ENCODE peak calls at places on chromosomes 7 and 10, in five cellular contexts. One of them, this sample, is unnamed.

GRCh38 chr10:42754155-42755027 is 28.2 kb upstream of the BMS1 start:
- DNase-seq in LNCaP clone FGC: no peak
- DNase-seq in dorsolateral prefrontal cortex: no peak
- DNase-seq in mucosa of descending colon: peak; percentile 50
- DNase-seq in fibroblast of mammary gland: no peak
- DNase-seq in this sample: peak; percentile 83

GRCh38 chr10:78524941-78525340 is 491.3 kb downstream of the RPS24 start:
- DNase-seq in dorsolateral prefrontal cortex: no peak
- DNase-seq in LNCaP clone FGC: no peak
- DNase-seq in mucosa of descending colon: no peak
- DNase-seq in fibroblast of mammary gland: no peak
- DNase-seq in this sample: no peak

GRCh38 chr7:123714296-123715080 is 34.3 kb downstream of the WASL start:
- DNase-seq in mucosa of descending colon: no peak
- DNase-seq in LNCaP clone FGC: no peak
- DNase-seq in fibroblast of mammary gland: no peak
- DNase-seq in dorsolateral prefrontal cortex: no peak
- DNase-seq in this sample: no peak

GRCh38 chr10:26269754-26270153 is 53.2 kb downstream of the GAD2 start:
- DNase-seq in dorsolateral prefrontal cortex: no peak
- DNase-seq in fibroblast of mammary gland: peak; percentile 33
- DNase-seq in mucosa of descending colon: no peak
- DNase-seq in LNCaP clone FGC: peak; percentile 32
- DNase-seq in this sample: no peak

GRCh38 chr7:974172-974571 is 1.2 kb downstream of the COX19 start:
- DNase-seq in fibroblast of mammary gland: peak; percentile 20
- DNase-seq in LNCaP clone FGC: no peak
- DNase-seq in dorsolateral prefrontal cortex: no peak
- DNase-seq in mucosa of descending colon: no peak
- DNase-seq in this sample: no peak

GRCh38 chr10:70418229-70418628 is 14.3 kb downstream of the EIF4EBP2 start:
- DNase-seq in mucosa of descending colon: no peak
- DNase-seq in fibroblast of mammary gland: peak; percentile 69
- DNase-seq in LNCaP clone FGC: no peak
- DNase-seq in dorsolateral prefrontal cortex: no peak
- DNase-seq in this sample: no peak

GRCh38 chr10:97784200-97784811 is 12.5 kb upstream of the SFRP5 start:
- DNase-seq in LNCaP clone FGC: no peak
- DNase-seq in mucosa of descending colon: no peak
- DNase-seq in fibroblast of mammary gland: no peak
- DNase-seq in dorsolateral prefrontal cortex: no peak
- DNase-seq in this sample: no peak

GRCh38 chr10:63210611-63211196 is 77.6 kb downstream of the NRBF2 start:
- DNase-seq in mucosa of descending colon: no peak
- DNase-seq in fibroblast of mammary gland: peak; percentile 46
- DNase-seq in dorsolateral prefrontal cortex: no peak
- DNase-seq in LNCaP clone FGC: no peak
- DNase-seq in this sample: no peak

GRCh38 chr10:72812415-72812797 is 81.1 kb upstream of the OIT3 start:
- DNase-seq in LNCaP clone FGC: no peak
- DNase-seq in mucosa of descending colon: no peak
- DNase-seq in dorsolateral prefrontal cortex: no peak
- DNase-seq in fibroblast of mammary gland: no peak
- DNase-seq in this sample: no peak

GRCh38 chr10:132910901-132911711 is 31.3 kb downstream of the CFAP46 start:
- DNase-seq in mucosa of descending colon: peak; percentile 10
- DNase-seq in fibroblast of mammary gland: peak; percentile 7
- DNase-seq in dorsolateral prefrontal cortex: peak; percentile 27
- DNase-seq in LNCaP clone FGC: no peak
- DNase-seq in this sample: peak; percentile 77

GRCh38 chr7:149856-150636 is 42.3 kb upstream of the FAM20C start:
- DNase-seq in LNCaP clone FGC: no peak
- DNase-seq in fibroblast of mammary gland: peak; percentile 14
- DNase-seq in dorsolateral prefrontal cortex: no peak
- DNase-seq in mucosa of descending colon: peak; percentile 72
- DNase-seq in this sample: peak; percentile 71

GRCh38 chr7:111168182-111168581 is 77.3 kb downstream of the LRRN3 start:
- DNase-seq in LNCaP clone FGC: no peak
- DNase-seq in mucosa of descending colon: no peak
- DNase-seq in fibroblast of mammary gland: peak; percentile 84
- DNase-seq in dorsolateral prefrontal cortex: no peak
- DNase-seq in this sample: no peak

GRCh38 chr7:6262206-6262605 is 10.2 kb downstream of the CYTH3 start:
- DNase-seq in dorsolateral prefrontal cortex: no peak
- DNase-seq in fibroblast of mammary gland: no peak
- DNase-seq in mucosa of descending colon: no peak
- DNase-seq in LNCaP clone FGC: no peak
- DNase-seq in this sample: no peak

GRCh38 chr10:130429809-130430208 is 293.6 kb downstream of the GLRX3 start:
- DNase-seq in LNCaP clone FGC: no peak
- DNase-seq in mucosa of descending colon: no peak
- DNase-seq in fibroblast of mammary gland: no peak
- DNase-seq in dorsolateral prefrontal cortex: no peak
- DNase-seq in this sample: no peak

GRCh38 chr7:123754295-123754871 is 5.6 kb upstream of the WASL start:
- DNase-seq in dorsolateral prefrontal cortex: no peak
- DNase-seq in fibroblast of mammary gland: no peak
- DNase-seq in mucosa of descending colon: no peak
- DNase-seq in LNCaP clone FGC: no peak
- DNase-seq in this sample: no peak

GRCh38 chr7:81470084-81470723 is 299.6 kb downstream of the HGF start:
- DNase-seq in mucosa of descending colon: peak; percentile 79
- DNase-seq in dorsolateral prefrontal cortex: peak; percentile 71
- DNase-seq in LNCaP clone FGC: no peak
- DNase-seq in fibroblast of mammary gland: peak; percentile 76
- DNase-seq in this sample: no peak

GRCh38 chr7:85479918-85480658 is 293.2 kb upstream of the SEMA3D start:
- DNase-seq in mucosa of descending colon: no peak
- DNase-seq in dorsolateral prefrontal cortex: no peak
- DNase-seq in LNCaP clone FGC: no peak
- DNase-seq in fibroblast of mammary gland: peak; percentile 90
- DNase-seq in this sample: no peak

GRCh38 chr7:120989571-120990220 is 1.2 kb downstream of the CPED1 start:
- DNase-seq in LNCaP clone FGC: no peak
- DNase-seq in fibroblast of mammary gland: no peak
- DNase-seq in dorsolateral prefrontal cortex: no peak
- DNase-seq in mucosa of descending colon: peak; percentile 27
- DNase-seq in this sample: no peak

GRCh38 chr10:122221958-122222357 is 49.1 kb upstream of the BTBD16 start:
- DNase-seq in dorsolateral prefrontal cortex: no peak
- DNase-seq in fibroblast of mammary gland: no peak
- DNase-seq in mucosa of descending colon: no peak
- DNase-seq in LNCaP clone FGC: no peak
- DNase-seq in this sample: no peak

GRCh38 chr10:112362833-112363232 is 11.1 kb upstream of the ACSL5 start:
- DNase-seq in LNCaP clone FGC: peak; percentile 49
- DNase-seq in fibroblast of mammary gland: peak; percentile 70
- DNase-seq in mucosa of descending colon: peak; percentile 68
- DNase-seq in dorsolateral prefrontal cortex: no peak
- DNase-seq in this sample: no peak

GRCh38 chr7:157527686-157528085 is 190.9 kb downstream of the DNAJB6 start:
- DNase-seq in dorsolateral prefrontal cortex: no peak
- DNase-seq in LNCaP clone FGC: no peak
- DNase-seq in mucosa of descending colon: no peak
- DNase-seq in fibroblast of mammary gland: no peak
- DNase-seq in this sample: no peak

GRCh38 chr7:65438593-65438992 is 64.9 kb downstream of the ZNF92 start:
- DNase-seq in mucosa of descending colon: no peak
- DNase-seq in dorsolateral prefrontal cortex: no peak
- DNase-seq in LNCaP clone FGC: no peak
- DNase-seq in fibroblast of mammary gland: peak; percentile 97
- DNase-seq in this sample: no peak

GRCh38 chr7:128831178-128831993 is 1.2 kb downstream of the FLNC start:
- DNase-seq in fibroblast of mammary gland: peak; percentile 50
- DNase-seq in LNCaP clone FGC: no peak
- DNase-seq in dorsolateral prefrontal cortex: no peak
- DNase-seq in mucosa of descending colon: no peak
- DNase-seq in this sample: peak; percentile 30

GRCh38 chr7:117459735-117460134 is 20.1 kb upstream of the CFTR start:
- DNase-seq in dorsolateral prefrontal cortex: no peak
- DNase-seq in fibroblast of mammary gland: no peak
- DNase-seq in mucosa of descending colon: no peak
- DNase-seq in LNCaP clone FGC: no peak
- DNase-seq in this sample: no peak

GRCh38 chr10:15684768-15685167 is 35.0 kb downstream of the ITGA8 start:
- DNase-seq in fibroblast of mammary gland: no peak
- DNase-seq in mucosa of descending colon: no peak
- DNase-seq in dorsolateral prefrontal cortex: no peak
- DNase-seq in LNCaP clone FGC: no peak
- DNase-seq in this sample: no peak

GRCh38 chr10:113616244-113617074 is 47.4 kb downstream of the NRAP start:
- DNase-seq in fibroblast of mammary gland: peak; percentile 24
- DNase-seq in mucosa of descending colon: no peak
- DNase-seq in LNCaP clone FGC: no peak
- DNase-seq in dorsolateral prefrontal cortex: no peak
- DNase-seq in this sample: no peak

GRCh38 chr7:3240826-3241430 is 60.1 kb upstream of the SDK1 start:
- DNase-seq in mucosa of descending colon: no peak
- DNase-seq in dorsolateral prefrontal cortex: no peak
- DNase-seq in LNCaP clone FGC: no peak
- DNase-seq in fibroblast of mammary gland: no peak
- DNase-seq in this sample: no peak

GRCh38 chr7:29975564-29975963 is 14.0 kb downstream of the SCRN1 start:
- DNase-seq in LNCaP clone FGC: no peak
- DNase-seq in mucosa of descending colon: no peak
- DNase-seq in dorsolateral prefrontal cortex: no peak
- DNase-seq in fibroblast of mammary gland: no peak
- DNase-seq in this sample: no peak
- H3K4me3 ChIP-seq in LNCaP clone FGC: no peak overlapping the region
- H3K4me3 ChIP-seq in mucosa of descending colon: no peak overlapping the region
- H3K4me3 ChIP-seq in dorsolateral prefrontal cortex: no peak overlapping the region
- H3K4me3 ChIP-seq in fibroblast of mammary gland: no peak overlapping the region
- H3K4me3 ChIP-seq in this sample: no peak overlapping the region

GRCh38 chr7:44748948-44749731 is 493 bp downstream of the ZMIZ2 start:
- DNase-seq in dorsolateral prefrontal cortex: no peak
- DNase-seq in fibroblast of mammary gland: no peak
- DNase-seq in LNCaP clone FGC: no peak
- DNase-seq in mucosa of descending colon: no peak
- DNase-seq in this sample: no peak

GRCh38 chr7:44749992-44750391 is 1.3 kb downstream of the ZMIZ2 start:
- DNase-seq in fibroblast of mammary gland: no peak
- DNase-seq in dorsolateral prefrontal cortex: no peak
- DNase-seq in mucosa of descending colon: no peak
- DNase-seq in LNCaP clone FGC: no peak
- DNase-seq in this sample: no peak

GRCh38 chr7:44750921-44751571 is 2.4 kb downstream of the ZMIZ2 start:
- DNase-seq in fibroblast of mammary gland: no peak
- DNase-seq in LNCaP clone FGC: no peak
- DNase-seq in dorsolateral prefrontal cortex: no peak
- DNase-seq in mucosa of descending colon: peak; percentile 37
- DNase-seq in this sample: no peak

GRCh38 chr7:44748042-44748947 is at the start of gene ZMIZ2:
- DNase-seq in dorsolateral prefrontal cortex: peak; percentile 91
- DNase-seq in fibroblast of mammary gland: peak; percentile 78
- DNase-seq in LNCaP clone FGC: peak; percentile 43
- DNase-seq in mucosa of descending colon: peak; percentile 97
- DNase-seq in this sample: peak; percentile 96

DNA sequence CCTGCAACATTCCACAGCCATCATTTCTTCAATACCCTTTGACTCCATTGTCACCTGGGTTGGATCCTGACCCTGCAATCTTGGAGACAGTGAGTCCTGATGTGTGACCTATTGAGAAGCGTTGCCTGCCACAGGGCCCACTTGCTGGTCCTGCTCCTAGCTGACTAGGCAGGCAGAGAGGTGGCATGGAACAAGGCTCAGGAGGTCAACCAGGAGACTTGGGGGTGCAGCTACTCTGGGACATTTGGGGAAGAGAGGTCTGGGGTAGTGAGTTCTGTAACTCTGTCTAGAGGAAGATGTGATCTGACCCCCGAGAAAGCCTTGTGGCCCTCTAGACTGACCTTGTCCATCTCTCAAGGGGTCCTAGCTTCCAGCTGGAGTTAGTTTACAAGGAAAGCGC is 1.8 kb downstream of the ZMIZ2 start:
- DNase-seq in LNCaP clone FGC: no peak
- DNase-seq in dorsolateral prefrontal cortex: no peak
- DNase-seq in mucosa of descending colon: no peak
- DNase-seq in fibroblast of mammary gland: no peak
- DNase-seq in this sample: no peak
- H3K4me3 ChIP-seq in LNCaP clone FGC: no peak overlapping the region
- H3K4me3 ChIP-seq in dorsolateral prefrontal cortex: no peak overlapping the region
- H3K4me3 ChIP-seq in mucosa of descending colon: no peak overlapping the region
- H3K4me3 ChIP-seq in fibroblast of mammary gland: no peak overlapping the region
- H3K4me3 ChIP-seq in this sample: no peak overlapping the region

GRCh38 chr10:52814506-52814905 is 41.9 kb upstream of the MBL2 start:
- DNase-seq in fibroblast of mammary gland: no peak
- DNase-seq in LNCaP clone FGC: no peak
- DNase-seq in dorsolateral prefrontal cortex: no peak
- DNase-seq in mucosa of descending colon: no peak
- DNase-seq in this sample: no peak
- H3K4me3 ChIP-seq in fibroblast of mammary gland: no peak overlapping the region
- H3K4me3 ChIP-seq in LNCaP clone FGC: no peak overlapping the region
- H3K4me3 ChIP-seq in dorsolateral prefrontal cortex: no peak overlapping the region
- H3K4me3 ChIP-seq in mucosa of descending colon: no peak overlapping the region
- H3K4me3 ChIP-seq in this sample: no peak overlapping the region

GRCh38 chr10:88949051-88949450 is 3.5 kb downstream of the ACTA2 start:
- DNase-seq in dorsolateral prefrontal cortex: no peak
- DNase-seq in mucosa of descending colon: no peak
- DNase-seq in LNCaP clone FGC: no peak
- DNase-seq in fibroblast of mammary gland: no peak
- DNase-seq in this sample: no peak

GRCh38 chr10:88953662-88954061 is 1.1 kb upstream of the ACTA2 start:
- DNase-seq in fibroblast of mammary gland: no peak
- DNase-seq in LNCaP clone FGC: no peak
- DNase-seq in dorsolateral prefrontal cortex: no peak
- DNase-seq in mucosa of descending colon: no peak
- DNase-seq in this sample: no peak

GRCh38 chr10:88952647-88953111 is at the start of gene ACTA2:
- DNase-seq in mucosa of descending colon: peak; percentile 60
- DNase-seq in fibroblast of mammary gland: peak; percentile 70
- DNase-seq in LNCaP clone FGC: no peak
- DNase-seq in dorsolateral prefrontal cortex: no peak
- DNase-seq in this sample: peak; percentile 54

GRCh38 chr10:88946965-88947590 is 5.5 kb downstream of the ACTA2 start:
- DNase-seq in dorsolateral prefrontal cortex: no peak
- DNase-seq in fibroblast of mammary gland: peak; percentile 60
- DNase-seq in LNCaP clone FGC: no peak
- DNase-seq in mucosa of descending colon: no peak
- DNase-seq in this sample: no peak

DNA sequence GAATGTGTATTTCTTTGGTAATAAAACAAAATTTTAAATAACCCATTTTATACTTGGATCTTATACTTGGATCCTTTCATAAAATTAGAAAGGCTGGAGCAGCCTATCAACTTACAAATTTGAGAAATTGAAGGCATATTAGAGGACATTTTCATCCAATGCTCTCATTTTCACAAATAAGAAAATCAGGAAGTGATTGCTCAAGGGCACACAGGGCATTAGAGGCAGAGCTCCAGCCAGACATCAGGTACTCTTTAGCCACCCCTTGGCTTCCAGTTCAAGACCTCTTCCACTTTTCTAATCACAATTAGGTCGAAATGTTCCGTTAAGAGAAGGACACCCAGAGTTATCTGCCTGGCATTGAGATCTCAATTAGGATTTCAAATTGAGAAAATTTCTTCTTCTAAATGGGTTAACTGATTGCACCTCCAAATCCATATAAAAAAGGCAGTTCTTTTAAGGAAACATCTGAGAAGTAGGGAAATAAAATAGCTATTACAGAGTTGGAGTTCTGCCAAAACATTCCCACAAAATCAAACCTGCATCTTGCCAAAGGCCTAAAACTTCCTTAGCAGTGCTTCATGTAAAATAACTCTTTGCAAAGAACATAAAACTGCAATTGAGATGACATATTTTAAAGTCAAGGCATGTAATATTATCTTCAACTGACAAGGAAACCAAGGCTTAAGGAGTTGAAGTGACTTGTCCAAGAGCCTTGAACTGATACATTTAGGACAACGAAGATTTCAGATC is 2.5 kb downstream of the ACTA2 start:
- DNase-seq in dorsolateral prefrontal cortex: no peak
- DNase-seq in mucosa of descending colon: no peak
- DNase-seq in LNCaP clone FGC: no peak
- DNase-seq in fibroblast of mammary gland: peak; percentile 40
- DNase-seq in this sample: no peak
- H3K4me3 ChIP-seq in dorsolateral prefrontal cortex: no peak overlapping the region
- H3K4me3 ChIP-seq in mucosa of descending colon: no peak overlapping the region
- H3K4me3 ChIP-seq in LNCaP clone FGC: no peak overlapping the region
- H3K4me3 ChIP-seq in fibroblast of mammary gland: no peak overlapping the region
- H3K4me3 ChIP-seq in this sample: peak overlapping the region; percentile 1

This sample was measured in left lung.